ENCODE peak calls at places on chromosomes 3 and 15, in four cellular contexts. One of them, this sample, is unnamed.

GRCh38 chr3:22922317-22922716 is 280.8 kb upstream of the UBE2E2 start:
- DNase-seq in A549: peak; percentile 18
- DNase-seq in body of pancreas: no peak
- DNase-seq in endothelial cell of umbilical vein: peak; percentile 6
- DNase-seq in this sample: no peak

GRCh38 chr15:43208052-43209002 is 12.5 kb downstream of the EPB42 start:
- DNase-seq in A549: no peak
- DNase-seq in body of pancreas: no peak
- DNase-seq in endothelial cell of umbilical vein: no peak
- DNase-seq in this sample: no peak

GRCh38 chr3:105423392-105423791 is 56.7 kb downstream of the ALCAM start:
- DNase-seq in A549: no peak
- DNase-seq in body of pancreas: no peak
- DNase-seq in endothelial cell of umbilical vein: no peak
- DNase-seq in this sample: no peak

GRCh38 chr3:10417849-10418248 is 87.5 kb downstream of the ATP2B2 start:
- DNase-seq in A549: peak; percentile 54
- DNase-seq in body of pancreas: no peak
- DNase-seq in endothelial cell of umbilical vein: peak; percentile 3
- DNase-seq in this sample: no peak

GRCh38 chr3:72171461-72171860 is 386.5 kb upstream of the PROK2 start:
- DNase-seq in A549: no peak
- DNase-seq in body of pancreas: no peak
- DNase-seq in endothelial cell of umbilical vein: no peak
- DNase-seq in this sample: no peak

GRCh38 chr15:91168457-91168856 is 68.4 kb downstream of the SV2B start:
- DNase-seq in A549: no peak
- DNase-seq in body of pancreas: no peak
- DNase-seq in endothelial cell of umbilical vein: no peak
- DNase-seq in this sample: no peak

GRCh38 chr15:31273258-31273941 is 53.2 kb upstream of the KLF13 start:
- DNase-seq in A549: no peak
- DNase-seq in body of pancreas: no peak
- DNase-seq in endothelial cell of umbilical vein: no peak
- DNase-seq in this sample: no peak

GRCh38 chr15:39300451-39301153 is 280.3 kb upstream of the THBS1 start:
- DNase-seq in A549: peak; percentile 30
- DNase-seq in body of pancreas: no peak
- DNase-seq in endothelial cell of umbilical vein: peak; percentile 81
- DNase-seq in this sample: peak; percentile 38

GRCh38 chr3:120572027-120572426 is 24.1 kb upstream of the NDUFB4 start:
- DNase-seq in A549: no peak
- DNase-seq in body of pancreas: no peak
- DNase-seq in endothelial cell of umbilical vein: no peak
- DNase-seq in this sample: no peak

GRCh38 chr3:12155833-12156232 is 2.9 kb downstream of the TIMP4 start:
- DNase-seq in A549: peak; percentile 69
- DNase-seq in body of pancreas: no peak
- DNase-seq in endothelial cell of umbilical vein: peak; percentile 48
- DNase-seq in this sample: no peak

GRCh38 chr15:73927003-73927475 is 777 bp downstream of the LOXL1 start:
- DNase-seq in A549: no peak
- DNase-seq in body of pancreas: peak; percentile 86
- DNase-seq in endothelial cell of umbilical vein: peak; percentile 27
- DNase-seq in this sample: no peak

GRCh38 chr15:58631319-58631718 is 118.2 kb downstream of the ADAM10 start:
- DNase-seq in A549: no peak
- DNase-seq in body of pancreas: no peak
- DNase-seq in endothelial cell of umbilical vein: no peak
- DNase-seq in this sample: no peak

GRCh38 chr3:142240708-142241107 is 15.3 kb upstream of the GK5 start:
- DNase-seq in A549: no peak
- DNase-seq in body of pancreas: no peak
- DNase-seq in endothelial cell of umbilical vein: no peak
- DNase-seq in this sample: no peak

GRCh38 chr15:82709421-82710207 is at the start of gene AP3B2:
- DNase-seq in A549: peak; percentile 77
- DNase-seq in body of pancreas: peak; percentile 85
- DNase-seq in endothelial cell of umbilical vein: peak; percentile 41
- DNase-seq in this sample: peak; percentile 71

GRCh38 chr15:66573348-66573718 is 7.5 kb upstream of the LCTL start:
- DNase-seq in A549: no peak
- DNase-seq in body of pancreas: no peak
- DNase-seq in endothelial cell of umbilical vein: no peak
- DNase-seq in this sample: no peak

GRCh38 chr3:42088803-42089520 is 2.2 kb upstream of the TRAK1 start:
- DNase-seq in A549: no peak
- DNase-seq in body of pancreas: no peak
- DNase-seq in endothelial cell of umbilical vein: no peak
- DNase-seq in this sample: no peak

GRCh38 chr15:40287968-40288367 is 5.1 kb upstream of the ANKRD63 start:
- DNase-seq in A549: peak; percentile 42
- DNase-seq in body of pancreas: no peak
- DNase-seq in endothelial cell of umbilical vein: no peak
- DNase-seq in this sample: no peak

GRCh38 chr3:126340081-126340511 is 17.1 kb downstream of the KLF15 start:
- DNase-seq in A549: no peak
- DNase-seq in body of pancreas: peak; percentile 43
- DNase-seq in endothelial cell of umbilical vein: no peak
- DNase-seq in this sample: no peak

GRCh38 chr3:169556349-169556870 is 107.1 kb downstream of the MECOM start:
- DNase-seq in A549: no peak
- DNase-seq in body of pancreas: no peak
- DNase-seq in endothelial cell of umbilical vein: no peak
- DNase-seq in this sample: no peak

GRCh38 chr15:37100109-37100873 is at the start of gene MEIS2:
- DNase-seq in A549: peak; percentile 93
- DNase-seq in body of pancreas: peak; percentile 93
- DNase-seq in endothelial cell of umbilical vein: peak; percentile 87
- DNase-seq in this sample: peak; percentile 93

GRCh38 chr3:2268779-2269178 is 170.1 kb downstream of the CNTN4 start:
- DNase-seq in A549: peak; percentile 4
- DNase-seq in body of pancreas: no peak
- DNase-seq in endothelial cell of umbilical vein: no peak
- DNase-seq in this sample: no peak

GRCh38 chr3:81931265-81931664 is 169.8 kb upstream of the GBE1 start:
- DNase-seq in A549: no peak
- DNase-seq in body of pancreas: no peak
- DNase-seq in endothelial cell of umbilical vein: no peak
- DNase-seq in this sample: no peak

GRCh38 chr3:78497025-78497424 is 1270.8 kb downstream of the ROBO1 start:
- DNase-seq in A549: no peak
- DNase-seq in body of pancreas: peak; percentile 28
- DNase-seq in endothelial cell of umbilical vein: no peak
- DNase-seq in this sample: no peak

GRCh38 chr15:95644476-95644875 is 686.0 kb upstream of the NR2F2 start:
- DNase-seq in A549: no peak
- DNase-seq in body of pancreas: no peak
- DNase-seq in endothelial cell of umbilical vein: no peak
- DNase-seq in this sample: no peak

GRCh38 chr15:92899910-92900711 is at the start of gene CHD2:
- DNase-seq in A549: peak; percentile 96
- DNase-seq in body of pancreas: peak; percentile 84
- DNase-seq in endothelial cell of umbilical vein: peak; percentile 89
- DNase-seq in this sample: no peak
- TF ChIP-seq POLR2A in A549: peak; percentile 94
- TF ChIP-seq POLR2A in body of pancreas: peak; percentile 98
- TF ChIP-seq POLR2A in endothelial cell of umbilical vein: peak; percentile 98
- TF ChIP-seq POLR2A in this sample: peak; percentile 90

GRCh38 chr15:90001683-90002427 is 731 bp downstream of the ZNF710 start:
- DNase-seq in A549: peak; percentile 67
- DNase-seq in body of pancreas: peak; percentile 71
- DNase-seq in endothelial cell of umbilical vein: no peak
- DNase-seq in this sample: peak; percentile 52
- TF ChIP-seq POLR2A in A549: no peak
- TF ChIP-seq POLR2A in body of pancreas: peak; percentile 20
- TF ChIP-seq POLR2A in endothelial cell of umbilical vein: no peak
- TF ChIP-seq POLR2A in this sample: no peak

GRCh38 chr15:69818529-69818928 is 279.2 kb downstream of the TLE3 start:
- DNase-seq in A549: no peak
- DNase-seq in body of pancreas: no peak
- DNase-seq in endothelial cell of umbilical vein: no peak
- DNase-seq in this sample: no peak
- TF ChIP-seq POLR2A in A549: no peak
- TF ChIP-seq POLR2A in body of pancreas: no peak
- TF ChIP-seq POLR2A in endothelial cell of umbilical vein: no peak
- TF ChIP-seq POLR2A in this sample: no peak

DNA sequence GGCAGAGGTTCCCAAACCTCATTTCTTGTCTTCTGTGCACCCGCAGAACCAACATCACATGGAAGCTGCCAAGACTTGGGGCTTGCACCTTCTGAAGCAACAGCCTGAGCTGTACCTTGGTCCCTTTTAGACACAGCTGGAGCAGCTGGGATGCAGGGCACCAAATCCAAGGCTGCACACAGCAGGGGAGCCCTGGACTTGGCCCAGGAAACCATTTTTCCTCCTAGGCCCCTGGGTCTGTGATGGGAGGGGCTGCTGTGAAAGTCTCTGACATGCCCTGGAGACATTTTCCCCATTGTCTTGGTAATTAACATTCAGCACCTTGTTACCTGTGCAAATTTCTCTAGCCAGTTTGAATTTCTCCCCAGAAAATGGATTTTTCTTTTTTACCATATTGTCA is 33.6 kb upstream of the TMEM45A start:
- DNase-seq in A549: no peak
- DNase-seq in body of pancreas: no peak
- DNase-seq in endothelial cell of umbilical vein: no peak
- DNase-seq in this sample: no peak
- TF ChIP-seq POLR2A in A549: no peak
- TF ChIP-seq POLR2A in body of pancreas: no peak
- TF ChIP-seq POLR2A in endothelial cell of umbilical vein: no peak
- TF ChIP-seq POLR2A in this sample: no peak

DNA sequence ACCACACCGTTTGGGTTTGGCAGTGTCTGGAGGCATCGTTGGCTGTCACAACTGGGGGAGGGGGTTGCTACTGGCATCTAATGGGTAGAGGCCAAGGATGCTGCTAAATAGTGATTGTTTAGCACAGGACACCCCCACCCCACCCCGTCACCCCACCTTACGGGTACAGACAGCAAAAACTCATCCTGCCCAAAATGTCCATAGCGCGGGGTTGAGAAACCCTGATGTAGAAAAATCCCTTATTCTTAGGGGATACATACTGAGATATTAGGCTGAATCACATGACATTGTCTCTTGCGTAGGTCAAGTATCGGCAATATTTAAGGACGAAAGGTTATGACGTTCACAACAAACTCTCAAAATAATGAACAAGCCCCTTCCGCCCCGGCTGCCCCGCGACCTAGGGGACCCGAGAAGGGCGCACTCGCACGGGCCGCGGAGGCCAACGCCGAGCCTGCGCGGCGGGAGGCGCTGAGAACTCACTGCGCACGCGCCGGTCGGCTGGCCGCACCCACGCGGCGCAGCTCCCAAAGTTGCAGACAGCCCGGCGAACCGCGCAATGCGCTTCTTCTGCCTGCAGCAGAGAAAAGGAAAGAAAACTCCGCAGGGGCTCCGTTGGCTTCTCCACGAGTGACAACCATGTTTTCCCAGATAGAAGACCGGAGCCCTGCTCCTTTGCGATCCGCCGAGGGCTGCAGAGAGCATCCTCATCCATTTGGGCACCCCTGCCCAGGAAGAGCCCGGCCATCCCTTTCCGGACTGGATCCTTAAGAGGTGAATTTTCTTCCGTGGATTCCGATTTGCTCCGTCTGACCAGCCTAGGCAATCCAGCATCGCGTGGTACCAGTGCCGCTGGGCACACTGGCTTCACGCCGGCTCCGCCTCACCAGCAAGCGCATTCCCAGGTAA is 136.8 kb upstream of the CCDC54 start:
- DNase-seq in A549: peak; percentile 72
- DNase-seq in body of pancreas: peak; percentile 77
- DNase-seq in endothelial cell of umbilical vein: peak; percentile 75
- DNase-seq in this sample: peak; percentile 78
- TF ChIP-seq POLR2A in A549: peak; percentile 76
- TF ChIP-seq POLR2A in body of pancreas: peak; percentile 39
- TF ChIP-seq POLR2A in endothelial cell of umbilical vein: peak; percentile 62
- TF ChIP-seq POLR2A in this sample: peak; percentile 74

GRCh38 chr15:69456208-69457166 is 3.9 kb downstream of the RPLP1 start:
- DNase-seq in A549: no peak
- DNase-seq in body of pancreas: no peak
- DNase-seq in endothelial cell of umbilical vein: no peak
- DNase-seq in this sample: no peak
- TF ChIP-seq POLR2A in A549: no peak
- TF ChIP-seq POLR2A in body of pancreas: no peak
- TF ChIP-seq POLR2A in endothelial cell of umbilical vein: peak; percentile 0
- TF ChIP-seq POLR2A in this sample: no peak

DNA sequence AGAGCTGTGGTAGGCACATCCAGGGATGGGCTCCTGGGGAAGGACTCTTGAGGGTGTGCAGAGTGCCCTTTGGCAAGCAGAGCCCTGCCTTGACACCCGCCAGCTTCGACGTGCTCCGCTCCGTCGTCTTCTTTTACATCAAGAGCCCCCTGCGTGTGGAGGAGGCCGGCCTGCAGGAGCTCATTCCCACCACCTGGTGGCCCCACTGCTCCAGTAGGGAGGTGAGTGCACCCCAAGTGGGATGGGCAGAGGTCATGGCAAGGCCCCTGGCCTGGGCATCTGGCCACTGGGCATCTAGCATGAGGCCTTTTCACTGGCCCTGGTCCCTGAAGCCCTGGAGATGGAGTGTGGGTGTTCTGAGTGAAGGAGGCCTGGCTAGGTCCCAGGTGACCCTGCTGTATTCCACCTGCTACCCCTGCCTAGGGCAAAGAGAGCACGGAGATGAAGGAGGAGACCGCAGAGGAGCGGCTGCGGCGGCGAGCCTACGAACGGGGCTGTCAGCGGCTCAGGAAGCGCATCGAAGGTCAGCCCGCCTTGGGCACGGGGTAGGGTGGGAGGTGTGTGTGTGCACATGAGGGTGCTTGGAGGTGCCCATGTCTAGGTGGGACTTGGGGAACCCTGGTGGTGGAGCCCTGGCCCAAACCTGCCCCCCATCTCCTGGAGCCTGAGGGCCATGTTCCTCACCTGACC is 12.2 kb downstream of the RNF123 start:
- DNase-seq in A549: no peak
- DNase-seq in body of pancreas: no peak
- DNase-seq in endothelial cell of umbilical vein: no peak
- DNase-seq in this sample: no peak
- TF ChIP-seq POLR2A in A549: no peak
- TF ChIP-seq POLR2A in body of pancreas: no peak
- TF ChIP-seq POLR2A in endothelial cell of umbilical vein: no peak
- TF ChIP-seq POLR2A in this sample: no peak

DNA sequence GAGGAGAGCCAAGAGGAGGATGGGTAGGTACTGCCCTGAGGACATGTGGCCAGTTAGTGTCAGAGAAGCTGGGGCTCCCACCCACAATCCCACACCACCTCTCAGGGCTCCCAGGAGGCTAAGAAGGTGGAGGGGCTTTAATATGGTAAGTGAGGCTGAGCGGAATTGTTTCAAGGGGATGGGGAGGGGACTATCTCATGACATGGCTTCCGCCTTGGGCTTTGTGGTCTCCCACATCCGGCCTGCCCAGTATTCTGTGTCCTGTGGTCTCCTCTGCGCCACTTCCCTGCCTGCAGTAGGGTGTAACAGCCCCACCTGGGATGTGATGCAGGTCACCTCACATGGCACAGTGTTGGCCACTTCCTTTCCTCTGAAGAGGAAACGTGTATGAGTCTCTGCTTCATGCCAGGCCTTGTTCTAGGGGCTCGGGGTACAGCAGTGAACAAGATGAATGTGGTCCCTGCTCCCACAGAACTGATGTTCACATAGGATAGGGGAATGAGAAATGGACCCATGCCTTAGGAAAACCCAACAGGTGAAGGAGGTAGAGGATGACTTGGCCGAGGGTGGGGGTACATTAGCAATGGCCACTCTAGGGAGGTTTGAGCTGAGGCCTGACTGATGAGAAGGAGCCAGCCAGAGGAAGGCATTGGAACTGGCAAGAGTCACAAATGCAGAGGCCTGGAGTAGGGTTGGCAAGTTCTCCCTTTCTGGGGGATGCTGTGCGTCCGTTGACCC is 3.2 kb downstream of the NEIL1 start:
- DNase-seq in A549: no peak
- DNase-seq in body of pancreas: peak; percentile 28
- DNase-seq in endothelial cell of umbilical vein: no peak
- DNase-seq in this sample: no peak
- TF ChIP-seq POLR2A in A549: no peak
- TF ChIP-seq POLR2A in body of pancreas: no peak
- TF ChIP-seq POLR2A in endothelial cell of umbilical vein: no peak
- TF ChIP-seq POLR2A in this sample: no peak